ENCODE peak calls at places on chromosomes 12 and 14, in five cellular contexts. F, R, P, V and S are unnamed samples.

GRCh38 chr12:94730846-94731245 is 80.5 kb upstream of the TMCC3 start:
- DNase-seq in F (no peak), R (no peak), P (no peak), V (no peak), S (no peak)

GRCh38 chr12:26402648-26403047 is 207.3 kb downstream of the SSPN start:
- DNase-seq in F (no peak), R (no peak), P (no peak), V (no peak), S (peak)

GRCh38 chr14:94769413-94770250 is at the start of gene GSC:
- DNase-seq in F (no peak), R (no peak), P (peak), V (no peak), S (peak)

GRCh38 chr12:118126119-118126757 is 9.7 kb upstream of the PEBP1 start:
- DNase-seq in F (no peak), R (no peak), P (no peak), V (no peak), S (no peak)

GRCh38 chr12:47408171-47408871 is 297.5 kb downstream of the RPAP3 start:
- DNase-seq in F (no peak), R (peak), P (no peak), V (no peak), S (peak)

GRCh38 chr12:123005081-123005626 is 24.7 kb downstream of the ARL6IP4 start:
- DNase-seq in F (no peak), R (no peak), P (no peak), V (no peak), S (no peak)

GRCh38 chr12:89901319-89901718 is 192.7 kb upstream of the ATP2B1 start:
- DNase-seq in F (no peak), R (no peak), P (no peak), V (no peak), S (no peak)

GRCh38 chr12:40342010-40342409 is 117.2 kb downstream of the LRRK2 start:
- DNase-seq in F (no peak), R (no peak), P (no peak), V (no peak), S (no peak)

GRCh38 chr14:96925422-96925821 is 128.2 kb downstream of the VRK1 start:
- DNase-seq in F (no peak), R (no peak), P (no peak), V (no peak), S (no peak)